ENCODE peak calls at places on chromosomes 6 and 20, in seven cellular contexts. Q is EL, R is nucleus accumbens, F is AG09309, V is C1 segment of cervical spinal cord, U is putamen, J is cardiac fibroblast. P is an unnamed sample.

GRCh38 chr20:38905375-38905774 is 20.8 kb upstream of the FAM83D start:
- DNase-seq in F (no peak), U (no peak), Q (no peak), V (no peak), R (no peak), J (peak), P (no peak)

GRCh38 chr6:157547112-157547511 is 166.1 kb downstream of the ZDHHC14 start:
- DNase-seq in J (no peak), Q (no peak), R (no peak), U (no peak), V (no peak), F (no peak), P (no peak)

GRCh38 chr6:130127195-130127594 is 95.6 kb downstream of the SAMD3 start:
- DNase-seq in U (no peak), V (no peak), J (no peak), Q (no peak), F (no peak), R (no peak), P (no peak)

GRCh38 chr20:38321959-38322598 is 18.1 kb downstream of the BPI start:
- DNase-seq in Q (peak), U (peak), V (peak), F (peak), R (peak), J (peak), P (peak)

GRCh38 chr6:126268087-126268486 is 71.8 kb upstream of the CENPW start:
- DNase-seq in R (no peak), V (no peak), J (no peak), Q (no peak), U (no peak), F (no peak), P (no peak)

GRCh38 chr6:141513830-141514229 is 618.9 kb upstream of the GJE1 start:
- DNase-seq in Q (peak), J (peak), V (no peak), F (no peak), U (no peak), R (no peak), P (no peak)

GRCh38 chr20:52179331-52180166 is 12.0 kb downstream of the ZFP64 start:
- DNase-seq in R (no peak), F (no peak), J (no peak), U (no peak), Q (no peak), V (no peak), P (no peak)

GRCh38 chr6:102928109-102928508 is 1534.6 kb downstream of the GRIK2 start:
- DNase-seq in U (no peak), V (no peak), F (no peak), J (no peak), R (no peak), Q (no peak), P (no peak)

GRCh38 chr6:55174211-55175013 is at the start of gene HCRTR2:
- DNase-seq in U (no peak), F (no peak), V (no peak), R (no peak), J (no peak), Q (peak), P (no peak)

GRCh38 chr6:7243188-7243942 is 69.6 kb downstream of the SSR1 start:
- DNase-seq in U (peak), F (no peak), V (peak), R (no peak), Q (peak), J (peak), P (peak)

GRCh38 chr6:8608737-8609136 is 173.4 kb upstream of the SLC35B3 start:
- DNase-seq in J (no peak), U (no peak), V (no peak), Q (no peak), F (no peak), R (no peak), P (no peak)

GRCh38 chr20:34110025-34111013 is 1.7 kb downstream of the EIF2S2 start:
- DNase-seq in F (no peak), Q (peak), R (no peak), V (no peak), J (peak), U (no peak), P (no peak)

GRCh38 chr6:659716-660581 is 3.0 kb upstream of the HUS1B start:
- DNase-seq in J (no peak), F (no peak), U (no peak), V (no peak), R (no peak), Q (no peak), P (no peak)

GRCh38 chr6:2875840-2876207 is 27.3 kb downstream of the SERPINB9 start:
- DNase-seq in J (peak), U (no peak), F (no peak), R (no peak), Q (no peak), V (no peak), P (no peak)

GRCh38 chr6:149331043-149331807 is 13.7 kb downstream of the TAB2 start:
- DNase-seq in V (no peak), J (peak), U (no peak), F (no peak), Q (peak), R (no peak), P (no peak)

GRCh38 chr6:108961985-108962384 is 113.8 kb downstream of the ARMC2 start:
- DNase-seq in U (no peak), J (peak), Q (peak), R (no peak), F (peak), V (no peak), P (no peak)

GRCh38 chr6:160386869-160387518 is 38.8 kb downstream of the SLC22A3 start:
- DNase-seq in Q (peak), F (no peak), R (no peak), U (no peak), V (no peak), J (no peak), P (no peak)

GRCh38 chr6:137094411-137095008 is 49.7 kb upstream of the IL20RA start:
- DNase-seq in V (peak), U (peak), R (peak), Q (peak), J (peak), F (peak), P (peak)

GRCh38 chr6:75268121-75268987 is 16.2 kb downstream of the TMEM30A start:
- DNase-seq in R (no peak), J (peak), V (no peak), Q (peak), F (no peak), U (no peak), P (no peak)

GRCh38 chr20:38836991-38837390 is 31.5 kb downstream of the PPP1R16B start:
- DNase-seq in V (no peak), Q (no peak), U (no peak), R (no peak), J (no peak), F (no peak), P (no peak)

GRCh38 chr6:21121737-21122136 is 471.8 kb upstream of the SOX4 start:
- DNase-seq in Q (no peak), J (no peak), U (no peak), V (no peak), F (no peak), R (no peak), P (no peak)

GRCh38 chr6:157287923-157288322 is 35.4 kb downstream of the TMEM242 start:
- DNase-seq in U (no peak), Q (no peak), R (no peak), F (no peak), J (no peak), V (no peak), P (no peak)

GRCh38 chr6:148438593-148438992 is 96.0 kb downstream of the SASH1 start:
- DNase-seq in F (no peak), J (peak), Q (no peak), U (no peak), V (no peak), R (no peak), P (no peak)

GRCh38 chr6:137738197-137738596 is 128.9 kb upstream of the TNFAIP3 start:
- DNase-seq in F (peak), U (no peak), V (no peak), J (peak), R (no peak), Q (peak), P (no peak)

GRCh38 chr6:112879920-112880413 is 532.8 kb downstream of the RFPL4B start:
- DNase-seq in R (peak), V (no peak), F (no peak), Q (no peak), U (peak), J (no peak), P (no peak)

GRCh38 chr20:1386323-1386722 is 6.5 kb downstream of the FKBP1A start:
- DNase-seq in J (no peak), U (no peak), V (no peak), Q (no peak), F (no peak), R (no peak), P (no peak)

GRCh38 chr20:40990542-40991120 is 38.0 kb upstream of the TOP1 start:
- DNase-seq in U (peak), F (peak), Q (peak), J (peak), R (peak), V (peak), P (peak)

GRCh38 chr6:42402184-42402583 is 49.5 kb downstream of the TRERF1 start:
- DNase-seq in Q (peak), V (no peak), F (no peak), U (no peak), J (peak), R (no peak), P (no peak)

GRCh38 chr6:40285535-40285934 is 301.6 kb downstream of the LRFN2 start:
- DNase-seq in V (no peak), R (no peak), J (no peak), Q (no peak), U (no peak), F (no peak), P (no peak)

GRCh38 chr6:33622456-33623431 is 1.6 kb downstream of the ITPR3 start:
- DNase-seq in J (peak), U (no peak), V (no peak), Q (peak), R (no peak), F (no peak), P (no peak)

GRCh38 chr6:129022011-129022553 is 139.1 kb downstream of the LAMA2 start:
- DNase-seq in J (no peak), Q (no peak), R (no peak), V (no peak), U (no peak), F (no peak), P (no peak)

GRCh38 chr6:154683756-154684523 is 49.3 kb upstream of the SCAF8 start:
- DNase-seq in U (no peak), F (peak), R (no peak), Q (peak), J (peak), V (no peak), P (no peak)

GRCh38 chr6:30922447-30922852 is 8.4 kb downstream of the VARS2 start:
- DNase-seq in R (no peak), F (no peak), V (no peak), Q (no peak), J (no peak), U (no peak), P (no peak)

P was measured in Ammon's horn.